ENCODE peak calls at places on chromosomes 3 and 15, in six cellular contexts. F is fibroblast of lung, X is ovary, Y is fibroblast of mammary gland, D is breast epithelium, G is AG09309. T is an unnamed sample.

GRCh38 chr15:31470756-31471155 is 144.1 kb downstream of the KLF13 start:
- DNase-seq in F (no peak), X (no peak), Y (no peak), D (no peak), G (no peak), T (no peak)

GRCh38 chr3:134864644-134865043 is 69.6 kb downstream of the EPHB1 start:
- DNase-seq in F (no peak), X (no peak), Y (peak), D (no peak), G (no peak), T (no peak)

GRCh38 chr3:2099028-2099671 is 484 bp downstream of the CNTN4 start:
- DNase-seq in F (no peak), X (no peak), Y (no peak), D (no peak), G (no peak), T (no peak)

GRCh38 chr15:56217341-56217740 is 26.3 kb downstream of the RFX7 start:
- DNase-seq in F (no peak), X (no peak), Y (no peak), D (no peak), G (no peak), T (no peak)

GRCh38 chr15:74616020-74616939 is 644 bp downstream of the CLK3 start:
- DNase-seq in F (peak), X (peak), Y (peak), D (peak), G (no peak), T (peak)

GRCh38 chr3:10666621-10667020 is 149.4 kb upstream of the SLC6A11 start:
- DNase-seq in F (no peak), X (no peak), Y (no peak), D (no peak), G (no peak), T (no peak)

GRCh38 chr3:53134631-53135232 is 4.5 kb upstream of the RFT1 start:
- DNase-seq in F (peak), X (peak), Y (peak), D (peak), G (no peak), T (peak)

GRCh38 chr3:54168451-54168850 is 46.1 kb downstream of the CACNA2D3 start:
- DNase-seq in F (no peak), X (no peak), Y (no peak), D (no peak), G (no peak), T (no peak)

GRCh38 chr3:197002701-197003454 is 26.7 kb downstream of the MELTF start:
- DNase-seq in F (peak), X (peak), Y (peak), D (peak), G (no peak), T (peak)

GRCh38 chr3:117486709-117487394 is 777.3 kb downstream of the TUSC7 start:
- DNase-seq in F (no peak), X (no peak), Y (no peak), D (no peak), G (no peak), T (no peak)

GRCh38 chr3:175743733-175744400 is 884.7 kb downstream of the NAALADL2 start:
- DNase-seq in F (peak), X (no peak), Y (peak), D (no peak), G (no peak), T (no peak)

GRCh38 chr15:34214135-34214534 is 4.2 kb upstream of the KATNBL1 start:
- DNase-seq in F (no peak), X (no peak), Y (no peak), D (no peak), G (no peak), T (no peak)

GRCh38 chr15:29937956-29938355 is 115.7 kb upstream of the TJP1 start:
- DNase-seq in F (peak), X (no peak), Y (peak), D (no peak), G (no peak), T (no peak)

GRCh38 chr15:73599934-73600333 is 33.3 kb downstream of the NPTN start:
- DNase-seq in F (peak), X (no peak), Y (peak), D (no peak), G (no peak), T (no peak)

GRCh38 chr15:75651810-75652543 is 4.3 kb downstream of the SNX33 start:
- DNase-seq in F (no peak), X (no peak), Y (no peak), D (no peak), G (no peak), T (no peak)

GRCh38 chr3:194985031-194985578 is 285.9 kb downstream of the XXYLT1 start:
- DNase-seq in F (peak), X (peak), Y (peak), D (peak), G (no peak), T (peak)

GRCh38 chr3:66276705-66277274 is 56.0 kb downstream of the SLC25A26 start:
- DNase-seq in F (peak), X (peak), Y (peak), D (no peak), G (peak), T (peak)

GRCh38 chr3:72155391-72156064 is 370.6 kb upstream of the PROK2 start:
- DNase-seq in F (peak), X (peak), Y (peak), D (no peak), G (peak), T (no peak)

DNA sequence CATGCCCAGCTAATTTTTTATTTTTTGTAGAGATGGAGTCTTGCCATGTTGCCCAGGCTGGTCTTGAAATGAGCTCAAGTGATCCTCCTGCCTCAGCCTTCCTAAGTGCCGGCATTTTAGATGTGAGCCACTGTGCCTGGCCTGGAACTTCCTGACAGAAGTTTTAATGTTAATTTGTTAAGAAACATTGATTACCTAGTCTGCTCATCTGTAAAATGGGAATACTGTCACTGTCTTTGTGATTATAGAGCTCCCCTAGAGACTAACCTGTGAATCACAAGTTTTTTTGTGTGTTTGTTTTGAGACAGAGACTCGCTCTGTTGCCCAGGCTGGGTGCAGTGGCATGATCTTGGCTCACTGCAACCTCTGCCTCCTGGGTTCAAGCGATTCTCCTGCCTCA is 4.3 kb upstream of the EIF3J start:
- DNase-seq in F (no peak), X (no peak), Y (no peak), D (no peak), G (no peak), T (no peak)
- TF ChIP-seq CTCF in F (no peak), X (no peak), Y (peak), D (no peak), G (no peak), T (no peak)

GRCh38 chr3:137222736-137223135 is 265.0 kb downstream of the IL20RB start:
- DNase-seq in F (no peak), X (no peak), Y (no peak), D (no peak), G (no peak), T (no peak)

DNA sequence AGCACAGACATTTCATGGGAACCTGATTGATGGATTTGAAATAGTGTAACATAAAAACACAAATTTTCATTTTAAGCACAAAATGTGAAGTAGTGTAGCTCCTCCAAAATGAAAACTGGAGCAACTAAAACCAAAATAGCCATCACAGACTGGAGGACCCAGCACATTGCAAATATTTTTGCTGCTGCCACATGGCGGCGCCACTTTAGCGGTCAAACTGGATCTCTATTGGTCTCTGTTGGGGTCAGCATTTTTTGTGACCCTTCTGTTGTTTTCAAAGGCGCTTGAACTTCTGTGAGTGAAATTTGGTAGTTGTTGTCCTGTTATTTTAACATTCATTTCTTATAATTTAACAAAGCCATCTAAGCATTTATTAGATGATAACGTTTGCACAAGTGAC is 259.9 kb downstream of the IL20RB start:
- DNase-seq in F (no peak), X (no peak), Y (no peak), D (no peak), G (no peak), T (no peak)
- TF ChIP-seq CTCF in F (no peak), X (no peak), Y (peak), D (no peak), G (no peak), T (no peak)

GRCh38 chr15:47500823-47501222 is 216.5 kb upstream of the SEMA6D start:
- DNase-seq in F (no peak), X (no peak), Y (no peak), D (no peak), G (no peak), T (no peak)
- TF ChIP-seq CTCF in F (no peak), X (no peak), Y (no peak), D (no peak), G (no peak), T (no peak)

GRCh38 chr15:51191072-51191665 is 96.5 kb upstream of the TNFAIP8L3 start:
- DNase-seq in F (no peak), X (no peak), Y (no peak), D (no peak), G (no peak), T (no peak)

GRCh38 chr15:51189579-51190397 is 95.1 kb upstream of the TNFAIP8L3 start:
- DNase-seq in F (no peak), X (no peak), Y (no peak), D (no peak), G (no peak), T (no peak)

GRCh38 chr15:51191766-51192165 is 97.1 kb upstream of the TNFAIP8L3 start:
- DNase-seq in F (no peak), X (no peak), Y (no peak), D (no peak), G (no peak), T (no peak)

GRCh38 chr15:51192560-51193280 is 98.0 kb upstream of the TNFAIP8L3 start:
- DNase-seq in F (peak), X (peak), Y (peak), D (peak), G (peak), T (peak)

GRCh38 chr15:51190424-51191068 is 95.8 kb upstream of the TNFAIP8L3 start:
- DNase-seq in F (no peak), X (peak), Y (no peak), D (no peak), G (no peak), T (no peak)
- TF ChIP-seq CTCF in F (no peak), X (no peak), Y (no peak), D (no peak), G (no peak), T (no peak)

GRCh38 chr3:172201990-172202318 is 162.6 kb downstream of the FNDC3B start:
- DNase-seq in F (peak), X (no peak), Y (peak), D (no peak), G (peak), T (no peak)

GRCh38 chr3:172203522-172204258 is 164.3 kb downstream of the FNDC3B start:
- DNase-seq in F (peak), X (no peak), Y (peak), D (no peak), G (no peak), T (no peak)

GRCh38 chr3:172204716-172205115 is 165.3 kb downstream of the FNDC3B start:
- DNase-seq in F (peak), X (no peak), Y (no peak), D (no peak), G (no peak), T (no peak)

GRCh38 chr3:172201136-172201989 is 162.0 kb downstream of the FNDC3B start:
- DNase-seq in F (peak), X (peak), Y (peak), D (peak), G (peak), T (peak)

GRCh38 chr3:172202797-172203196 is 163.4 kb downstream of the FNDC3B start:
- DNase-seq in F (no peak), X (no peak), Y (no peak), D (no peak), G (no peak), T (no peak)
- TF ChIP-seq CTCF in F (no peak), X (no peak), Y (no peak), D (no peak), G (peak), T (no peak)

DNA sequence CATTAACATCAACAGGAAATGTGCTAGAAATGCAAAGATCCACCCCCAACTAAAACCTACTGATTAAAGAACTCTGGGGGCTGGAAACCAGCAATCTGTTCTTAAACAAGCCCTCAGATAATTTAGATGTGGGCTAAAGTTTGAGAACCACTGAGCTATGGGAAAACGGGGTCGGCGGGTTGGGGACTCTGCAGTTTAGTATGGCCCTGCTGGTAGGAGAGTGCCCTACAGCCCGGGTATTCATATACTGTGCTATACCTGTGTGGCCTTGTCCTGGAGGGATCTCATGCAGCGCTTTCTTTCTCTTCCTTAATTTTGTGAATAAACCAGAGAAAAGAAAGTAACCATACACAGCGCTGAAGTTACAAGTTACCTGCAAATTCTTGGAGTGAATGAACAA is 189.7 kb upstream of the GBE1 start:
- DNase-seq in F (no peak), X (no peak), Y (no peak), D (no peak), G (no peak), T (no peak)
- TF ChIP-seq CTCF in F (no peak), X (no peak), Y (no peak), D (no peak), G (no peak), T (no peak)

DNA sequence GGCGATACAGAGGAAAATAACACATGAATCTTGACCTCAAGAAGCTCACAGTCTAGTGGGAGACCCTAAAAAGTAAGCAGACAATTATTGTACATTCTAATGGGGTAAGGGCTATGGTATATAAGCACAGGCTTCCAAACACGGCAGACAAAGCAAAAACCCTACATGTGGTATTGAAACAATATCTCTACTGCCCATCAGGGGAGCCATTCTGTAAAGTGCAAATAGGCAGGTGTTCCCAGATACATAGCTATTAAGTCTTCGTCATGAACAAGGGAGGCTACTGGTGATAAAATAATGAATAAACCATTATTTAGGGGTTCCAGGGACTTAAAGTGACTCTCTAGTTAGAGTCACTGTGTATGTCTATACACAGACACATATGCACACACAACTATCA is 38.6 kb upstream of the ASB14 start:
- DNase-seq in F (no peak), X (no peak), Y (no peak), D (no peak), G (no peak), T (no peak)
- TF ChIP-seq CTCF in F (no peak), X (no peak), Y (no peak), D (no peak), G (peak), T (no peak)

GRCh38 chr3:23816721-23817120 is 11.0 kb downstream of the UBE2E1 start:
- DNase-seq in F (no peak), X (no peak), Y (no peak), D (no peak), G (no peak), T (no peak)
- TF ChIP-seq CTCF in F (no peak), X (no peak), Y (no peak), D (no peak), G (no peak), T (no peak)

GRCh38 chr15:22979699-22980188 is 424 bp downstream of the CYFIP1 start:
- DNase-seq in F (peak), X (peak), Y (peak), D (no peak), G (no peak), T (peak)

GRCh38 chr15:22978691-22979068 is 1.5 kb downstream of the CYFIP1 start:
- DNase-seq in F (no peak), X (no peak), Y (no peak), D (no peak), G (no peak), T (no peak)

GRCh38 chr15:22979069-22979698 is 984 bp downstream of the CYFIP1 start:
- DNase-seq in F (peak), X (peak), Y (peak), D (peak), G (no peak), T (peak)

GRCh38 chr15:22981336-22981840 is 1.2 kb upstream of the CYFIP1 start:
- DNase-seq in F (no peak), X (no peak), Y (no peak), D (no peak), G (no peak), T (no peak)

DNA sequence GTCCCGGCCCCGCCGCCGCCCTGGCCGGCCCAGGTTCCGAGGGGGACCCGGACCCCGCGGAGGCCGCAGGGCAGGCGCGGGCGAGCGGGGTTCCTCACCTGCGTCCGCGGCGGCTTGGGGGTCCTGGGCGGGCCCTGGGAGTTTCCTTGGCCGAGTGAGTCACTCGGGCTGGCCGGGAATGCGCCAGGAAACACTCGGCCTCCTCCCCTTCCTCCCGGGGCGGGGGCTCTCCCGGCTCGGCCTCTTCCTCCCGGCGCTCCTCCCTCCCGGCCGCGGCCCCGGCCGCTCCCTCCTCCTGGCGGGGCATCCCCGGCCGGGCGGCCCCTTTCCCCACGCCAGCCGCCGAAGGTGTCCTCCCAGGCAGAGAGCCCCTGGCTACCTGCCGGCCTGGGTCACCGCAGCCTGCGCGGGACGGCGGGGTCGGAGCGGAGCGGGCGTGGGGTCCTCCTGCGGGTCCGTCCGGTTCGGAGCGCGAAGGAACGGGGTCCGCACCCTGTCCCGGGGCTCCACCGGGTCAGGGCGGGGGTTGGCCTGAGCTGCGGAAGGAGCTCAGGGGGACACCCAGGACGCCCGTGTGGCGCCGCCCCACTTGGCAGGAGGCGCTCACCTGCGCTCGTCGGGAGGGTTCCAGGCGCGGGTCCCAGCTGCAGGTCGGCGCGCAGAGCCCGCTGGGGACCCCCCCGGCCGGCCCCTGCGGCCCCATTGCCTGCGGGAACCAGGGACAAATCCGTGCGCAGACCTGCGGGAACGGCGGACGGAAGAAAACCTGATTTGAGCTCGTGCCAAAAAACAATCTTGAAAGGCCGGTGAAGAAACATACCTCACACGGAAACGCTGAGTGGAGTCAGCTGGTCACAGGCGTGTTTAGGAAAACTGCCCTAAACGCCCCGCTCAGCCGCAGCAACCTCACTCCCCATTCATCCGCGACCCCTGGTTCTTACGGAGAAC is at the start of gene CYFIP1:
- DNase-seq in F (peak), X (peak), Y (peak), D (peak), G (no peak), T (peak)
- TF ChIP-seq CTCF in F (no peak), X (no peak), Y (no peak), D (no peak), G (no peak), T (no peak)

T was measured in pancreas.